ENCODE peak calls at places on chromosome 21, in four cellular contexts. B is H1, F is K562, C is GM12878. P is an unnamed sample.

GRCh38 chr21:21547368-21547953 is 549.3 kb downstream of the NCAM2 start:
- DNase-seq in B (no peak), F (no peak), C (no peak), P (no peak)

GRCh38 chr21:29367335-29367734 is 68.6 kb downstream of the BACH1 start:
- DNase-seq in B (no peak), F (no peak), C (no peak), P (no peak)

GRCh38 chr21:46621457-46622182 is 13.9 kb upstream of the PRMT2 start:
- DNase-seq in B (no peak), F (no peak), C (no peak), P (no peak)

GRCh38 chr21:17818158-17819113 is 720 bp downstream of the C21orf91 start:
- DNase-seq in B (no peak), F (peak), C (no peak), P (peak)

GRCh38 chr21:34635307-34635706 is 20.4 kb upstream of the RCAN1 start:
- DNase-seq in B (no peak), F (peak), C (no peak), P (no peak)

GRCh38 chr21:28763809-28764418 is 228.8 kb downstream of the LTN1 start:
- DNase-seq in B (no peak), F (no peak), C (no peak), P (no peak)

GRCh38 chr21:31158789-31159581 is 120.7 kb upstream of the KRTAP19-8 start:
- DNase-seq in B (no peak), F (no peak), C (no peak), P (no peak)

GRCh38 chr21:35720065-35720810 is 340.1 kb downstream of the SETD4 start:
- DNase-seq in B (no peak), F (no peak), C (no peak), P (no peak)

GRCh38 chr21:17726047-17726446 is 93.1 kb downstream of the C21orf91 start:
- DNase-seq in B (no peak), F (peak), C (no peak), P (peak)

GRCh38 chr21:29300547-29301138 is 1.9 kb downstream of the BACH1 start:
- DNase-seq in B (no peak), F (no peak), C (peak), P (no peak)

GRCh38 chr21:43767980-43768867 is 7.9 kb downstream of the CSTB start:
- DNase-seq in B (no peak), F (peak), C (no peak), P (no peak)

GRCh38 chr21:43842742-43843141 is 22.3 kb upstream of the AGPAT3 start:
- DNase-seq in B (no peak), F (no peak), C (no peak), P (no peak)

GRCh38 chr21:44406953-44407352 is 48.4 kb upstream of the LRRC3 start:
- DNase-seq in B (no peak), F (no peak), C (no peak), P (no peak)

GRCh38 chr21:26437326-26438009 is 135.6 kb downstream of the CYYR1 start:
- DNase-seq in B (no peak), F (no peak), C (no peak), P (no peak)

GRCh38 chr21:36323032-36323431 is 3.0 kb downstream of the MORC3 start:
- DNase-seq in B (no peak), F (peak), C (no peak), P (no peak)

GRCh38 chr21:29372063-29372802 is 73.5 kb downstream of the BACH1 start:
- DNase-seq in B (no peak), F (peak), C (peak), P (peak)

GRCh38 chr21:30340714-30341573 is 3.5 kb upstream of the KRTAP27-1 start:
- DNase-seq in B (no peak), F (peak), C (no peak), P (peak)

GRCh38 chr21:37582613-37583012 is 216.0 kb downstream of the DYRK1A start:
- DNase-seq in B (no peak), F (peak), C (no peak), P (peak)

GRCh38 chr21:25638634-25639166 is 358 bp upstream of the JAM2 start:
- DNase-seq in B (no peak), F (no peak), C (peak), P (no peak)

GRCh38 chr21:36204980-36205379 is 48.4 kb downstream of the DOP1B start:
- DNase-seq in B (no peak), F (no peak), C (no peak), P (no peak)

GRCh38 chr21:31268090-31268489 is 76.0 kb downstream of the TIAM1 start:
- DNase-seq in B (no peak), F (no peak), C (no peak), P (no peak)

GRCh38 chr21:23853796-23854379 is 1753.4 kb downstream of the MRPL39 start:
- DNase-seq in B (no peak), F (peak), C (no peak), P (peak)

GRCh38 chr21:35737899-35738341 is 322.4 kb downstream of the SETD4 start:
- DNase-seq in B (no peak), F (no peak), C (no peak), P (no peak)

GRCh38 chr21:28776251-28776650 is 216.4 kb downstream of the LTN1 start:
- DNase-seq in B (no peak), F (no peak), C (no peak), P (no peak)

GRCh38 chr21:25639922-25640670 is 1.0 kb downstream of the JAM2 start:
- DNase-seq in B (no peak), F (no peak), C (no peak), P (peak)

GRCh38 chr21:46557919-46558392 is 46.9 kb downstream of the S100B start:
- DNase-seq in B (no peak), F (no peak), C (no peak), P (no peak)

GRCh38 chr21:43603230-43603626 is 56.1 kb downstream of the HSF2BP start:
- DNase-seq in B (no peak), F (no peak), C (no peak), P (no peak)

GRCh38 chr21:34999397-34999941 is 49.6 kb downstream of the RUNX1 start:
- DNase-seq in B (no peak), F (no peak), C (no peak), P (no peak)

GRCh38 chr21:31566611-31567010 is 92.9 kb upstream of the SOD1 start:
- DNase-seq in B (no peak), F (no peak), C (no peak), P (no peak)

GRCh38 chr21:30391615-30392014 is 4.2 kb upstream of the KRTAP13-1 start:
- DNase-seq in B (no peak), F (no peak), C (no peak), P (no peak)

GRCh38 chr21:37074195-37074510 is 1.1 kb downstream of the TTC3 start:
- DNase-seq in B (no peak), F (peak), C (no peak), P (peak)

GRCh38 chr21:44078411-44078981 is 28.7 kb upstream of the PWP2 start:
- DNase-seq in B (no peak), F (no peak), C (no peak), P (no peak)

GRCh38 chr21:42421018-42421793 is 17.5 kb downstream of the UBASH3A start:
- DNase-seq in B (no peak), F (no peak), C (no peak), P (no peak)
- TF ChIP-seq NRF1 in B (no peak), F (no peak), C (no peak), P (no peak)

GRCh38 chr21:38819719-38820147 is 14.0 kb downstream of the ETS2 start:
- DNase-seq in B (no peak), F (no peak), C (no peak), P (no peak)
- TF ChIP-seq YY1 in B (no peak), F (no peak), C (no peak), P (no peak)

GRCh38 chr21:39634507-39634906 is 21.8 kb downstream of the B3GALT5 start:
- DNase-seq in B (no peak), F (no peak), C (no peak), P (no peak)

GRCh38 chr21:39631842-39632577 is 19.3 kb downstream of the B3GALT5 start:
- DNase-seq in B (no peak), F (no peak), C (no peak), P (no peak)

GRCh38 chr21:39633770-39634181 is 21.0 kb downstream of the B3GALT5 start:
- DNase-seq in B (no peak), F (no peak), C (no peak), P (no peak)

GRCh38 chr21:39630827-39631226 is 18.1 kb downstream of the B3GALT5 start:
- DNase-seq in B (no peak), F (no peak), C (no peak), P (no peak)

GRCh38 chr21:39633043-39633442 is 20.3 kb downstream of the B3GALT5 start:
- DNase-seq in B (no peak), F (no peak), C (no peak), P (no peak)
- H2AFZ ChIP-seq in B (no peak), F (no peak), C (no peak), P (no peak)

DNA sequence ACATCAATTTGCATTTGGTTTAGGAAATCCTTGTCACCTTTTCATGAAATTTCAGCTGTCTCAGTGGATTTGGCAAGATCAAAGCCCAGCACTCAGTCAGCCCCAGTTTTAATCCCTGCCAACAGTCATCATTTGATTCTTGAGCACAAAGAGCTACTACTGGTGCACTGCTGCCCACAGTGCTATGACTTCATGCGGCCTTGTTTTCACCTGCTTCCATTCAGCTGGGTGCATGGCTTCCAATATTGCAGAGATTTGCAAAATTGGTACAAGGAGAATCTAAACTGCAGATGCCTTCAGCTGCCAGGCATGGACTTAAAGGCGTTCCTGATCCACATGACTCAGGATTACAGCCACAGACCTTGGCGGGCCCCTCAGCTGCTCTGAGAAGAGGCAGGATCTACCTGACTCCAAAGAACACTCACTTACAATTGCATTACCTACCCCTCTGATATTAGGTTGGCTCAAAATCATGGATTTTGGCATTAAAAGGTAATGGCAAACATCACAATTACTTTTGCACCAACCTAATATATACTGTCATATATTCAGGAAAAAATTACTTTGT is 259.1 kb downstream of the DSCAM start:
- DNase-seq in B (no peak), F (no peak), C (no peak), P (no peak)
- TF ChIP-seq NRF1 in B (no peak), F (no peak), C (no peak), P (no peak)

DNA sequence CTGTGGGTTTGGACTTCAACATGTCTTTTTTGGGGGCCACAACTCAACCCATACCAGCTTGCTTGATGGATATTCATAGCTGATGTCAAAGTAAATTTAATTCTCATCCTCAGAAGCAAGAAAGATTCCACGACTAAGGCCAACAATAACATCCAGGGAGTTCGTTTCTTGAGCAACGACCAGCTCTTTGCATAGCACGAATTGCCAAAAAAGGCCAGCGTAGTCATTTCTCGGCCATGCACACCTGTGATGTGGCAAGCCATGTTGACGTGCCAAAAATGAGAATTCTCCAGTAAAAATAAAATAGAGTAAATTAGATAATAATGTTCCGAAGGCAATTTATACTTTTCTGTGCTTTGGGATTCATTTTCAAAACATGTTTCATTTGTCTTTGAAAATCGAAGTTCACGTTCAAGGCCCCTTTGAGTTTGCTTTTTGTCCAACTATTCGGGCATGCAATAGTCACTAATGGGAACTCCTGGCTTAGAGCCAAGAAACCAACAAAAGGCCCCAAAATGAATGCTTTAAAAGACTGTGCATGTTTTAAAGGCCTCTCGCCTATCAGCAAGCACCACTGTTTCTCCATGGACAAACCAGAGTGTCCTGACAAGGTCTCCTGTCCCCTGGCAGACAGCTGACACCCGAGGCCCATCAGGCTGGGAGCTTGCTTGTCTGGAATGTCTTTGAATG is 14.4 kb upstream of the IGSF5 start:
- DNase-seq in B (no peak), F (no peak), C (no peak), P (no peak)
- TF ChIP-seq YY1 in B (no peak), F (no peak), C (no peak), P (no peak)

DNA sequence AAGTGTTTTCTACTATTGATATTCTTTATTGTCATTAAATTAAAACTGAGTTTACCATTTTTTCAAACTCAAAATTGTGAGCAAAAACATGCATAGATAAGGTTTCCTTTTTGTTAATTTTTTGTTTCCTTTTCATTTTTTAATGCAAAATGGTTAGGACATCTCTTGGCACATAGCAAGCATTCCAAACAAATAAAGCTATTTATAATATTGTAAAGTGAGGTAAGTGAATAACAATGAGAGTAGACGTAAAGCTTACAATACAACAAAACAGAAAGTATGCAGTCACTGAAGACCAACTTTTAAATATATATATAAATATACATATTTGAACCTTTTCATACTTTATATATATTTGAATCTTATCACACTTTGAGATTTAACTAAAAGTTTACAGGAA is 67.4 kb upstream of the SAMSN1 start:
- DNase-seq in B (no peak), F (no peak), C (no peak), P (no peak)
- H2AFZ ChIP-seq in B (no peak), F (no peak), C (no peak), P (no peak)

GRCh38 chr21:45542667-45543370 is 579 bp upstream of the SLC19A1 start:
- DNase-seq in B (no peak), F (no peak), C (no peak), P (peak)
- TF ChIP-seq NRF1 in B (no peak), F (no peak), C (no peak), P (no peak)

GRCh38 chr21:32887026-32887425 is 115.5 kb upstream of the PAXBP1 start:
- DNase-seq in B (no peak), F (no peak), C (no peak), P (no peak)

GRCh38 chr21:32888971-32889370 is 117.4 kb upstream of the PAXBP1 start:
- DNase-seq in B (no peak), F (no peak), C (no peak), P (no peak)

GRCh38 chr21:32889596-32889995 is 118.0 kb upstream of the PAXBP1 start:
- DNase-seq in B (no peak), F (no peak), C (no peak), P (no peak)

GRCh38 chr21:32884062-32884461 is 112.5 kb upstream of the PAXBP1 start:
- DNase-seq in B (no peak), F (peak), C (no peak), P (no peak)

DNA sequence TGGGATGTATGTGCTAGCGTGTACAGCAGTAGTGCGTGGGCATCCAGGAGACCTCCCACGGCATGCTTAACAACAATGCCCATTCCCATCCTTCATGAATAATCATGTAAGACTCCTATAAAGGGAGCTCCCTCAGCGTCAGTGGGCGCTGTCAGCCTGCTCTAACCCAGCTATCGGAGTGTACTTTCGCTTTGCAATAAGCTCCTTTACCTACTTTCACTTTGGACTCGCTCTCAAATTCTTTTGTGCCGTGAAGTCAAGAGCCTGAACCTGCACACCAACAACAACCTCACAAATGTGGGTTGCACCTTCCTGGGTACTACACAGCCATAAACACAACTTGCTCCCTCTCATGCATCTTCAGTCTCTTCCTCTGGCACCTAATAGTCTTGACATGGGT is 114.8 kb upstream of the PAXBP1 start:
- DNase-seq in B (no peak), F (no peak), C (no peak), P (no peak)
- TF ChIP-seq YY1 in B (no peak), F (no peak), C (no peak), P (no peak)

GRCh38 chr21:42466700-42467612 is 29.1 kb downstream of the RSPH1 start:
- DNase-seq in B (no peak), F (peak), C (no peak), P (no peak)
- H2AFZ ChIP-seq in B (peak), F (peak), C (no peak), P (no peak)

GRCh38 chr21:15406791-15407190 is 323.0 kb upstream of the USP25 start:
- DNase-seq in B (no peak), F (no peak), C (no peak), P (no peak)

GRCh38 chr21:15401331-15401730 is 328.5 kb upstream of the USP25 start:
- DNase-seq in B (no peak), F (no peak), C (no peak), P (no peak)

GRCh38 chr21:15397258-15397657 is 332.5 kb upstream of the NRIP1 start:
- DNase-seq in B (no peak), F (no peak), C (no peak), P (no peak)

GRCh38 chr21:15400905-15401304 is 328.9 kb upstream of the USP25 start:
- DNase-seq in B (no peak), F (no peak), C (no peak), P (no peak)
- TF ChIP-seq NRF1 in B (no peak), F (no peak), C (no peak), P (no peak)